ENCODE peak calls at places on chromosomes 2 and 18, in eight cellular contexts. One of them, this sample, is unnamed.
A peak's percentile ranks its signal among the peaks of the same experiment; 100 is the strongest.

GRCh38 chr18:59765343-59765742 is 68.1 kb upstream of the CCBE1 start:
- DNase-seq in mesothelial cell of epicardium: no peak
- DNase-seq in fibroblast of lung: no peak
- DNase-seq in T follicular helper cell: no peak
- DNase-seq in NAMALWA: no peak
- DNase-seq in iPS-NIHi11: no peak
- DNase-seq in stimulated activated CD4-positive, alpha-beta T cell treated with anti-CD3 and anti-CD28 coated beads, TNF-alpha, amount 100 ng/mL, for 24 hours: no peak
- DNase-seq in HuH-7: no peak
- DNase-seq in this sample: no peak

GRCh38 chr18:78984941-78985784 is 5.5 kb downstream of the SALL3 start:
- DNase-seq in mesothelial cell of epicardium: no peak
- DNase-seq in fibroblast of lung: peak; percentile 69
- DNase-seq in T follicular helper cell: no peak
- DNase-seq in NAMALWA: peak; percentile 59
- DNase-seq in iPS-NIHi11: peak; percentile 50
- DNase-seq in stimulated activated CD4-positive, alpha-beta T cell treated with anti-CD3 and anti-CD28 coated beads, TNF-alpha, amount 100 ng/mL, for 24 hours: no peak
- DNase-seq in HuH-7: peak; percentile 51
- DNase-seq in this sample: peak; percentile 69

GRCh38 chr2:49940616-49941015 is 786.3 kb upstream of the FSHR start:
- DNase-seq in mesothelial cell of epicardium: no peak
- DNase-seq in fibroblast of lung: no peak
- DNase-seq in T follicular helper cell: no peak
- DNase-seq in NAMALWA: peak; percentile 19
- DNase-seq in iPS-NIHi11: no peak
- DNase-seq in stimulated activated CD4-positive, alpha-beta T cell treated with anti-CD3 and anti-CD28 coated beads, TNF-alpha, amount 100 ng/mL, for 24 hours: no peak
- DNase-seq in HuH-7: no peak
- DNase-seq in this sample: no peak

GRCh38 chr2:25204190-25204838 is 35.9 kb upstream of the POMC start:
- DNase-seq in mesothelial cell of epicardium: no peak
- DNase-seq in fibroblast of lung: no peak
- DNase-seq in T follicular helper cell: no peak
- DNase-seq in NAMALWA: no peak
- DNase-seq in iPS-NIHi11: peak; percentile 28
- DNase-seq in stimulated activated CD4-positive, alpha-beta T cell treated with anti-CD3 and anti-CD28 coated beads, TNF-alpha, amount 100 ng/mL, for 24 hours: no peak
- DNase-seq in HuH-7: peak; percentile 48
- DNase-seq in this sample: peak; percentile 37

GRCh38 chr2:196249171-196249570 is 77.8 kb upstream of the STK17B start:
- DNase-seq in mesothelial cell of epicardium: no peak
- DNase-seq in fibroblast of lung: peak; percentile 88
- DNase-seq in T follicular helper cell: no peak
- DNase-seq in NAMALWA: no peak
- DNase-seq in iPS-NIHi11: no peak
- DNase-seq in stimulated activated CD4-positive, alpha-beta T cell treated with anti-CD3 and anti-CD28 coated beads, TNF-alpha, amount 100 ng/mL, for 24 hours: no peak
- DNase-seq in HuH-7: no peak
- DNase-seq in this sample: peak; percentile 66

GRCh38 chr2:190535586-190535985 is 1.1 kb upstream of the NEMP2 start:
- DNase-seq in mesothelial cell of epicardium: no peak
- DNase-seq in fibroblast of lung: no peak
- DNase-seq in T follicular helper cell: no peak
- DNase-seq in NAMALWA: peak; percentile 30
- DNase-seq in iPS-NIHi11: no peak
- DNase-seq in stimulated activated CD4-positive, alpha-beta T cell treated with anti-CD3 and anti-CD28 coated beads, TNF-alpha, amount 100 ng/mL, for 24 hours: no peak
- DNase-seq in HuH-7: no peak
- DNase-seq in this sample: no peak

GRCh38 chr2:19738707-19739106 is 163.1 kb downstream of the TTC32 start:
- DNase-seq in mesothelial cell of epicardium: no peak
- DNase-seq in fibroblast of lung: peak; percentile 34
- DNase-seq in T follicular helper cell: no peak
- DNase-seq in NAMALWA: no peak
- DNase-seq in iPS-NIHi11: no peak
- DNase-seq in stimulated activated CD4-positive, alpha-beta T cell treated with anti-CD3 and anti-CD28 coated beads, TNF-alpha, amount 100 ng/mL, for 24 hours: no peak
- DNase-seq in HuH-7: no peak
- DNase-seq in this sample: no peak

GRCh38 chr18:43115076-43116035 is at the start of gene RIT2:
- DNase-seq in mesothelial cell of epicardium: no peak
- DNase-seq in fibroblast of lung: peak; percentile 1
- DNase-seq in T follicular helper cell: no peak
- DNase-seq in NAMALWA: no peak
- DNase-seq in iPS-NIHi11: no peak
- DNase-seq in stimulated activated CD4-positive, alpha-beta T cell treated with anti-CD3 and anti-CD28 coated beads, TNF-alpha, amount 100 ng/mL, for 24 hours: no peak
- DNase-seq in HuH-7: no peak
- DNase-seq in this sample: peak; percentile 12

GRCh38 chr2:121219866-121220265 is 65.1 kb downstream of the TFCP2L1 start:
- DNase-seq in mesothelial cell of epicardium: no peak
- DNase-seq in fibroblast of lung: no peak
- DNase-seq in T follicular helper cell: no peak
- DNase-seq in NAMALWA: no peak
- DNase-seq in iPS-NIHi11: no peak
- DNase-seq in stimulated activated CD4-positive, alpha-beta T cell treated with anti-CD3 and anti-CD28 coated beads, TNF-alpha, amount 100 ng/mL, for 24 hours: no peak
- DNase-seq in HuH-7: no peak
- DNase-seq in this sample: no peak